ENCODE peak calls at places on chromosome 3, in six cellular contexts. Q is spleen, W is lower lobe of right lung, I is AG10803, V is astrocyte of the cerebellum, U is stomach. D is an unnamed sample.

GRCh38 chr3:124126446-124127017 is 134.6 kb upstream of the ROPN1 start:
- DNase-seq in Q (no peak), W (no peak), U (no peak), V (no peak), I (peak), D (no peak)

GRCh38 chr3:69352305-69353087 is 33.4 kb downstream of the FRMD4B start:
- DNase-seq in V (no peak), I (no peak), U (no peak), W (no peak), Q (no peak), D (no peak)

GRCh38 chr3:52086939-52087675 is 30.7 kb upstream of the DUSP7 start:
- DNase-seq in Q (peak), I (peak), V (no peak), U (no peak), W (peak), D (no peak)

GRCh38 chr3:158672293-158673176 is at the start of gene LXN:
- DNase-seq in I (peak), V (peak), W (peak), Q (peak), U (peak), D (peak)

GRCh38 chr3:80052271-80052670 is 284.5 kb upstream of the ROBO1 start:
- DNase-seq in I (no peak), U (no peak), Q (peak), V (no peak), W (no peak), D (no peak)

GRCh38 chr3:81214626-81215025 is 546.8 kb downstream of the GBE1 start:
- DNase-seq in W (no peak), V (no peak), Q (no peak), I (no peak), U (no peak), D (no peak)

GRCh38 chr3:112676659-112677234 is 35.8 kb upstream of the CCDC80 start:
- DNase-seq in Q (peak), I (peak), W (peak), U (peak), V (peak), D (peak)

GRCh38 chr3:95401693-95402092 is 1338.8 kb downstream of the NSUN3 start:
- DNase-seq in U (no peak), V (no peak), I (no peak), W (no peak), Q (no peak), D (no peak)

GRCh38 chr3:38375488-38376097 is 29.0 kb downstream of the XYLB start:
- DNase-seq in U (no peak), V (no peak), I (no peak), W (no peak), Q (no peak), D (no peak)

GRCh38 chr3:154188416-154188815 is 67.2 kb downstream of the ARHGEF26 start:
- DNase-seq in I (no peak), U (no peak), Q (no peak), V (no peak), W (no peak), D (no peak)

GRCh38 chr3:63724987-63725386 is 72.5 kb downstream of the SNTN start:
- DNase-seq in V (peak), W (no peak), I (peak), Q (no peak), U (no peak), D (peak)

GRCh38 chr3:45988100-45988761 is 7.4 kb downstream of the FYCO1 start:
- DNase-seq in U (no peak), W (no peak), I (no peak), V (no peak), Q (no peak), D (no peak)

GRCh38 chr3:26703519-26703918 is 80.9 kb downstream of the LRRC3B start:
- DNase-seq in I (no peak), V (no peak), Q (no peak), U (no peak), W (no peak), D (no peak)

GRCh38 chr3:158434412-158435038 is 136.5 kb upstream of the MLF1 start:
- DNase-seq in W (no peak), Q (no peak), U (peak), V (peak), I (peak), D (peak)

GRCh38 chr3:12796171-12797123 is at the start of gene CAND2:
- DNase-seq in U (peak), W (peak), V (peak), I (peak), Q (peak), D (no peak)

GRCh38 chr3:113783463-113783862 is 36.6 kb downstream of the ATP6V1A start:
- DNase-seq in U (no peak), V (peak), I (peak), W (no peak), Q (no peak), D (peak)

GRCh38 chr3:136262559-136262958 is 12.4 kb downstream of the PCCB start:
- DNase-seq in Q (no peak), I (no peak), V (no peak), W (no peak), U (no peak), D (no peak)

GRCh38 chr3:183073839-183074615 is 25.3 kb downstream of the MCCC1 start:
- DNase-seq in U (no peak), Q (no peak), I (no peak), V (no peak), W (no peak), D (no peak)

GRCh38 chr3:71725279-71725991 is at the start of gene EIF4E3:
- DNase-seq in V (no peak), U (peak), Q (peak), I (peak), W (peak), D (no peak)

GRCh38 chr3:107957506-107957905 is 133.3 kb downstream of the CD47 start:
- DNase-seq in Q (no peak), I (no peak), W (no peak), V (no peak), U (no peak), D (no peak)

GRCh38 chr3:171206283-171206682 is 179.8 kb upstream of the SLC2A2 start:
- DNase-seq in I (no peak), V (no peak), U (no peak), W (no peak), Q (no peak), D (no peak)

GRCh38 chr3:148716657-148717056 is 19.0 kb downstream of the AGTR1 start:
- DNase-seq in U (no peak), V (no peak), W (no peak), Q (no peak), I (no peak), D (no peak)

GRCh38 chr3:115912372-115912771 is 289.1 kb downstream of the GAP43 start:
- DNase-seq in W (no peak), U (no peak), V (no peak), I (peak), Q (no peak), D (no peak)

GRCh38 chr3:194973366-194974000 is 287.8 kb downstream of the FAM43A start:
- DNase-seq in W (no peak), Q (no peak), U (no peak), V (no peak), I (no peak), D (no peak)

GRCh38 chr3:99348451-99348850 is 289.9 kb upstream of the COL8A1 start:
- DNase-seq in I (no peak), Q (no peak), W (no peak), V (no peak), U (no peak), D (no peak)

GRCh38 chr3:46087871-46088270 is 60.6 kb upstream of the XCR1 start:
- DNase-seq in U (no peak), Q (no peak), V (peak), I (peak), W (peak), D (no peak)

GRCh38 chr3:125200731-125201139 is 11.8 kb downstream of the SLC12A8 start:
- DNase-seq in V (no peak), I (no peak), W (no peak), Q (no peak), U (no peak), D (no peak)

GRCh38 chr3:29775352-29775751 is 494.5 kb downstream of the RBMS3 start:
- DNase-seq in Q (no peak), U (no peak), W (no peak), I (peak), V (no peak), D (peak)
- H3K4me3 ChIP-seq in Q (no peak), U (no peak), W (no peak), I (no peak), V (no peak), D (no peak)

DNA sequence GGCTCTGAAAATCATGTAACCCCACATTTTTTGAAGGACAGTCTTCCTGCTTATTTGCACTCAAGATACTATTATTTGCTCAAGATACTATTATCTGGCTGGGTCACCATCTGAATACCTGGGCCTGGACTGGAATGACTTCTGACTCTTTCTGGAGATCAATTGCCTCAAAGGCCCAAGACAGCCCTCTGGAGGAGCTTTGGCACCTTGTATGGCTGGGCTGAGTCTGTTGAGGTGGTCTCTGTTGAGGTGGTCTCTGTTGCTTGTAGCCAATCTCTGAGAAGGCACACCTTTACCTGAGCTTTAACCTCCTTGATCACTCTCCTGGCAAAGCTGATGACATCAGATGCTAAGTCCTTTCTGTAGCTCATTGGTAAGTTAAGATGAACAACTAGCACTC is 33.0 kb downstream of the SPATA12 start:
- DNase-seq in W (no peak), Q (no peak), V (no peak), I (no peak), U (no peak), D (no peak)
- TF ChIP-seq CTCF in W (no peak), Q (no peak), V (no peak), I (no peak), U (no peak), D (no peak)

DNA sequence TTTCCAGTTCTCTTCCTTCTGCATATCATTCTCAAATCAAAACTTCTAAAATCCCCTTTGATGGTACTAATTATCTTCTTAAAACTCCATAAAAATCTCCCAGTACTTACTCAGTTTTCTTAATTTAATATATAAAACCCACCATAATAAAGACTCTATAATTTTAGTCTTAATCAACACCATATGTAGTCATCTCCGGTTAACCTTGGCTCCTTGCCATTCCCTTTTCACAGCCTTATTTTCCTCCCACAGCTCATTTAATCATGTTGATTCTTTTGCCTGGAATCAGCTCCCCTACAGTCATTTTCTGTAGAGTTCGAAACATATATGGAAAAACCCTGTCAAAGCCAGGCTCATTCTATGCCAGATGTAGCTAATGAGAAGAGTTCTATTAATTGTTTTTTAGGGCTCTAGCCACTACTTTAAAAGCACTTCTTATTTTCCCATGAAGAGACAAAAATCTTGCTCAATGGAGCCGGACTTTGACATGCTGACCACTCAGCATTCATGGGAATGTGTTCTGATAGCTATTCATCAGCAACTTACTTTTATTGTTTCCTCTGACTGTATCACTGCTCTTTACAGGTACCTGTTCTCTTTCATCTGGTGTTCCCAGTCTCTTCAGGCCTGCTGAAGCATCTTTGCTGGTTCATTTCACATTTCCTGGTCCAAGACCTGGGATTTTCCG is 573.3 kb downstream of the NAALADL2 start:
- DNase-seq in I (peak), W (no peak), V (peak), U (no peak), Q (no peak), D (no peak)
- H3K4me3 ChIP-seq in I (no peak), W (no peak), V (no peak), U (no peak), Q (no peak), D (peak)

GRCh38 chr3:188362405-188362831 is 208.5 kb downstream of the LPP start:
- DNase-seq in I (peak), Q (no peak), V (peak), W (no peak), U (no peak), D (no peak)
- TF ChIP-seq CTCF in I (peak), Q (no peak), V (no peak), W (no peak), U (no peak), D (no peak)

GRCh38 chr3:127914584-127914983 is 448 bp upstream of the KBTBD12 start:
- DNase-seq in Q (no peak), V (no peak), U (no peak), I (no peak), W (no peak), D (no peak)
- H3K4me3 ChIP-seq in Q (no peak), V (no peak), U (peak), I (peak), W (peak), D (no peak)

D was measured in AG04449.